ENCODE peak calls at places on chromosome 11, in ten cellular contexts. Q is IMR-90; F is CD4-positive, CD25-positive, alpha-beta regulatory T cell; X is EH; M is Right ventricle myocardium superior; C is putamen; H is HFFc6; E is GM06990; B is astrocyte of the spinal cord; J is omental fat pad. R is an unnamed sample.

GRCh38 chr11:129249923-129250322 is 57.8 kb upstream of the ARHGAP32 start:
- DNase-seq in Q (no peak), F (no peak), X (peak), M (no peak), C (no peak), H (no peak), E (no peak), B (peak), J (no peak), R (no peak)

GRCh38 chr11:125950696-125951645 is 5.1 kb downstream of the VSIG10L2 start:
- DNase-seq in Q (peak), F (no peak), X (peak), M (peak), C (no peak), H (no peak), E (no peak), B (no peak), J (no peak), R (no peak)

GRCh38 chr11:129691154-129691553 is 124.5 kb upstream of the TMEM45B start:
- DNase-seq in Q (no peak), F (no peak), X (no peak), M (no peak), C (no peak), H (no peak), E (no peak), B (no peak), J (no peak), R (no peak)

GRCh38 chr11:124115782-124116616 is 749 bp downstream of the VWA5A start:
- DNase-seq in Q (no peak), F (no peak), X (no peak), M (no peak), C (no peak), H (no peak), E (no peak), B (no peak), J (no peak), R (no peak)

GRCh38 chr11:1836011-1836945 is 1.5 kb downstream of the SYT8 start:
- DNase-seq in Q (no peak), F (no peak), X (no peak), M (peak), C (no peak), H (no peak), E (no peak), B (no peak), J (no peak), R (no peak)

GRCh38 chr11:9066432-9066925 is 24.9 kb downstream of the SCUBE2 start:
- DNase-seq in Q (no peak), F (no peak), X (no peak), M (no peak), C (no peak), H (no peak), E (no peak), B (no peak), J (no peak), R (no peak)

GRCh38 chr11:67291481-67292381 is 2.6 kb downstream of the ANKRD13D start:
- DNase-seq in Q (no peak), F (no peak), X (no peak), M (peak), C (no peak), H (no peak), E (no peak), B (no peak), J (no peak), R (no peak)

GRCh38 chr11:34809191-34810106 is 106.7 kb downstream of the APIP start:
- DNase-seq in Q (peak), F (no peak), X (no peak), M (no peak), C (no peak), H (peak), E (no peak), B (no peak), J (no peak), R (no peak)

GRCh38 chr11:63020671-63021255 is 5.1 kb upstream of the SLC22A8 start:
- DNase-seq in Q (no peak), F (no peak), X (no peak), M (no peak), C (no peak), H (no peak), E (no peak), B (no peak), J (no peak), R (no peak)

GRCh38 chr11:83008581-83008923 is 63.1 kb downstream of the RAB30 start:
- DNase-seq in Q (peak), F (no peak), X (peak), M (no peak), C (no peak), H (peak), E (no peak), B (peak), J (no peak), R (no peak)

GRCh38 chr11:131537729-131538128 is 167.3 kb downstream of the NTM start:
- DNase-seq in Q (no peak), F (no peak), X (no peak), M (no peak), C (no peak), H (no peak), E (no peak), B (no peak), J (no peak), R (no peak)

GRCh38 chr11:116240661-116241060 is 532.1 kb downstream of the BUD13 start:
- DNase-seq in Q (no peak), F (no peak), X (no peak), M (no peak), C (no peak), H (no peak), E (no peak), B (no peak), J (no peak), R (no peak)

GRCh38 chr11:20258496-20258895 is 98.2 kb upstream of the DBX1 start:
- DNase-seq in Q (no peak), F (no peak), X (no peak), M (no peak), C (no peak), H (no peak), E (no peak), B (no peak), J (no peak), R (no peak)

GRCh38 chr11:2563216-2564007 is 118.6 kb downstream of the KCNQ1 start:
- DNase-seq in Q (no peak), F (no peak), X (no peak), M (peak), C (no peak), H (no peak), E (no peak), B (no peak), J (no peak), R (no peak)

GRCh38 chr11:79173615-79174014 is 267.2 kb downstream of the TENM4 start:
- DNase-seq in Q (peak), F (no peak), X (peak), M (no peak), C (peak), H (peak), E (no peak), B (peak), J (no peak), R (no peak)

GRCh38 chr11:119356349-119357031 is 10.0 kb upstream of the MFRP start:
- DNase-seq in Q (peak), F (peak), X (peak), M (peak), C (no peak), H (peak), E (peak), B (peak), J (peak), R (no peak)

GRCh38 chr11:58188770-58189169 is at the start of gene OR9Q2:
- DNase-seq in Q (no peak), F (no peak), X (no peak), M (no peak), C (no peak), H (no peak), E (no peak), B (no peak), J (no peak), R (no peak)

GRCh38 chr11:102807921-102808320 is 10.0 kb upstream of the MMP1 start:
- DNase-seq in Q (peak), F (no peak), X (peak), M (no peak), C (no peak), H (no peak), E (no peak), B (peak), J (no peak), R (no peak)

GRCh38 chr11:74749127-74749964 is 697 bp downstream of the RNF169 start:
- DNase-seq in Q (peak), F (peak), X (peak), M (peak), C (no peak), H (no peak), E (peak), B (peak), J (no peak), R (no peak)

GRCh38 chr11:6544921-6545850 is 48.1 kb downstream of the DNHD1 start:
- DNase-seq in Q (peak), F (no peak), X (peak), M (no peak), C (no peak), H (no peak), E (no peak), B (peak), J (no peak), R (no peak)

GRCh38 chr11:130636672-130637463 is 188.4 kb downstream of the ADAMTS15 start:
- DNase-seq in Q (peak), F (no peak), X (peak), M (no peak), C (no peak), H (peak), E (no peak), B (peak), J (no peak), R (no peak)

GRCh38 chr11:80462211-80462610 is 1021.4 kb upstream of the TENM4 start:
- DNase-seq in Q (no peak), F (no peak), X (no peak), M (no peak), C (no peak), H (no peak), E (no peak), B (no peak), J (no peak), R (no peak)

GRCh38 chr11:68296344-68297051 is 15.9 kb upstream of the LRP5 start:
- DNase-seq in Q (no peak), F (no peak), X (no peak), M (no peak), C (no peak), H (no peak), E (no peak), B (no peak), J (no peak), R (no peak)

GRCh38 chr11:61532136-61533038 is 23.8 kb downstream of the LRRC10B start:
- DNase-seq in Q (no peak), F (peak), X (peak), M (no peak), C (no peak), H (no peak), E (no peak), B (no peak), J (no peak), R (no peak)

R was measured in cortex of kidney.